ENCODE peak calls at places on chromosome 21, in eight cellular contexts. X, K, E, N, V, L, D and Z are unnamed samples.

GRCh38 chr21:45906859-45907258 is 74.7 kb upstream of the COL6A1 start:
- DNase-seq in K (no peak), X (no peak), L (no peak), V (no peak), D (no peak), N (no peak), E (no peak), Z (no peak)

GRCh38 chr21:29187939-29188338 is 57.5 kb downstream of the MAP3K7CL start:
- DNase-seq in N (no peak), X (no peak), D (peak; percentile 88), E (no peak), V (no peak), L (no peak), K (peak; percentile 74), Z (peak; percentile 66)

GRCh38 chr21:43766734-43767497 is 9.2 kb downstream of the CSTB start:
- DNase-seq in K (no peak), D (no peak), X (no peak), N (no peak), L (peak; percentile 48), V (no peak), E (no peak), Z (no peak)

GRCh38 chr21:31557956-31558838 is 101.3 kb upstream of the SOD1 start:
- DNase-seq in E (no peak), N (no peak), D (no peak), L (peak; percentile 41), V (peak; percentile 30), K (no peak), X (no peak), Z (peak; percentile 9)

GRCh38 chr21:31204801-31205200 is 139.3 kb downstream of the TIAM1 start:
- DNase-seq in X (no peak), K (no peak), E (no peak), L (no peak), N (no peak), V (peak; percentile 18), D (no peak), Z (no peak)

GRCh38 chr21:36699546-36700294 is 805 bp downstream of the SIM2 start:
- DNase-seq in X (no peak), N (no peak), L (no peak), E (no peak), V (no peak), K (no peak), D (no peak), Z (no peak)

GRCh38 chr21:44299458-44300261 is at the start of gene PFKL:
- DNase-seq in L (peak; percentile 83), X (peak; percentile 79), K (no peak), V (peak; percentile 76), E (no peak), D (peak; percentile 49), N (peak; percentile 71), Z (peak; percentile 49)

GRCh38 chr21:23977971-23978370 is 1629.3 kb downstream of the MRPL39 start:
- DNase-seq in V (no peak), K (no peak), L (no peak), X (no peak), D (no peak), E (no peak), N (no peak), Z (no peak)

GRCh38 chr21:38241029-38241740 is 15.6 kb upstream of the KCNJ15 start:
- DNase-seq in X (peak; percentile 42), L (no peak), V (no peak), K (no peak), N (no peak), D (no peak), E (no peak), Z (peak; percentile 71)

GRCh38 chr21:29196021-29196663 is 65.7 kb downstream of the MAP3K7CL start:
- DNase-seq in L (peak; percentile 68), D (peak; percentile 89), N (peak; percentile 76), E (peak; percentile 87), V (no peak), X (no peak), K (peak; percentile 80), Z (no peak)

GRCh38 chr21:14591277-14591876 is 45.3 kb upstream of the SAMSN1 start:
- DNase-seq in K (no peak), V (no peak), E (no peak), L (no peak), N (no peak), X (no peak), D (no peak), Z (no peak)
- H3K4me3 ChIP-seq in K (no peak overlapping the region), V (no peak overlapping the region), E (no peak overlapping the region), L (no peak overlapping the region), N (no peak overlapping the region), X (no peak overlapping the region), D (no peak overlapping the region), Z (no peak overlapping the region)

DNA sequence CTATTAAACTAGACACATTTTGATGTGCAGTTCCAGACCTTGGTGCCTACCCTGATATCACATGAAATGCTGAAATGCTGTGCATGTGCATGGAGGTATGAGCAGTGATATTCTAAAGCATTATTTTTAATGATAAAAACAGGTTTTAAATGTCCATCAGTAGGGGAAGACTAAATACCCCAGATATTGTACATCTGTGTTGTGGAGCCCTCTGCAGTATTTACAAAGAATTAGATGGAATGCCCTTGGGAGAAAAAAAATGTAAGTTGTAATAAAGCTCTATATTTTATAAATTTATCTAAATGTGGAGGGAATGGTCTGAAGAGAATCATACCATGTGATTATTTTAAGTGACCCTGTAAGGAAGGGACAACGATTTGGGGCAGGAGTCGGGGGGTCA is 39.1 kb upstream of the IGSF5 start:
- DNase-seq in X (no peak), V (no peak), K (no peak), N (no peak), D (no peak), E (no peak), L (no peak), Z (no peak)
- TF ChIP-seq CTCF in X (no peak), V (no peak), K (peak; percentile 35), N (no peak), D (no peak), E (no peak), L (no peak), Z (no peak)

DNA sequence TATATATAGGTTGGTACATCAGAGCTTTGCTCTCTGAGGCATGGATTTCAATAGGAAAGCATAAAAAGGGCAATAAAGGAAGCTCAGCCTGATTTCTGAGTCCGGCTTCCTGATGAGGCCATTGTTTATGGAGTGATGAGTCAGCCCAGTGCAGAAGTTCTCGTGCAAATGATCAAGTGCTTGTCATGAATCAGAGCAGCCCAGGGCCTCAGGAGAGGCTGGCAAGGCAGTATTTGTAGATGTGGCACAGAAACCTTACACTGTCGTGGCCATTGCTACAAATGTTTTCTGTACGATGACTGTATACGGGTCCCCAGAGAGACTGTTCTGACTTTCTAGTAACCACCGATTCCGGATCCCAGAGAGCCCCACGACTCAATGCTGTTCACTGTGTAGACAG is 26.7 kb downstream of the UMODL1 start:
- DNase-seq in X (no peak), K (peak; percentile 96), V (no peak), L (peak; percentile 76), D (peak; percentile 89), N (peak; percentile 84), E (peak; percentile 74), Z (peak; percentile 79)
- H3K4me3 ChIP-seq in X (no peak overlapping the region), K (no peak overlapping the region), V (no peak overlapping the region), L (no peak overlapping the region), D (no peak overlapping the region), N (no peak overlapping the region), E (peak overlapping the region; percentile 14), Z (no peak overlapping the region)

GRCh38 chr21:15586752-15587436 is 142.9 kb upstream of the USP25 start:
- DNase-seq in N (no peak), D (no peak), E (no peak), V (no peak), X (no peak), L (no peak), K (no peak), Z (no peak)

GRCh38 chr21:15592957-15593356 is 136.8 kb upstream of the USP25 start:
- DNase-seq in E (no peak), X (no peak), D (no peak), K (no peak), L (no peak), N (no peak), V (no peak), Z (no peak)

DNA sequence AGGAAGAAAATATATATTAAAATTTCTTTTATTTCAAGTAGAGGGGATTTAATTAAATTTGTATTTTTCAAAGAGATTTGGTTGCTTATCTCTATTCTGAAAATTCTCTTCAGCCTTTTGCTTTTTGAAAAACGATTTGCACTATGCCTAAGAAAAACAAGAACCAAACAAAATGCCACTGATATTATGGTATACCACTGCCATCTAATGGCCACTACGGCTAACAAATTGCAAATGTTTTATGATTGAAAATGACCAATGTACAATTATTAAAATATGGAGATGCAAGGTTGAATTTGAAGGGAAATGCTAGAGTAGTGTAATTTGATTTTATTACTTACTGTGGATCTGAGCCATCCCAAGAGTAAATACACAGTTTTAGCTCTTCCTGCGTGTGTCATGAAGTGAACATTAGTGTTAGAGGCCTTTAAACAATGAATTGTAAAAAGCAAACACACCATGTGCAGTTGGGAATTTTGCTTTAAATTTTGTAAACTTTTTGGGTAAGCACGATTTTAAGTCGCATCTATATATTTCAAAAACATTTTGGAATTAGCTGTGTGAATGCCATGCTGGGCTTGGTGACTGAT is 137.4 kb upstream of the USP25 start:
- DNase-seq in V (no peak), L (no peak), E (peak; percentile 15), D (no peak), K (peak; percentile 21), N (peak; percentile 15), X (no peak), Z (peak; percentile 21)
- TF ChIP-seq CTCF in V (peak; percentile 61), L (peak; percentile 20), E (peak; percentile 49), D (peak; percentile 39), K (peak; percentile 61), N (peak; percentile 65), X (peak; percentile 65), Z (peak; percentile 72)

GRCh38 chr21:15054089-15054488 is 10.7 kb downstream of the NRIP1 start:
- DNase-seq in E (no peak), K (no peak), D (no peak), X (peak; percentile 30), L (no peak), V (no peak), N (no peak), Z (no peak)

GRCh38 chr21:15054606-15055239 is 10.1 kb downstream of the NRIP1 start:
- DNase-seq in E (no peak), X (no peak), D (no peak), K (no peak), V (no peak), L (no peak), N (no peak), Z (peak; percentile 36)

GRCh38 chr21:15059397-15059796 is 5.4 kb downstream of the NRIP1 start:
- DNase-seq in D (no peak), V (no peak), X (no peak), L (no peak), K (no peak), E (no peak), N (no peak), Z (no peak)

GRCh38 chr21:15058718-15059316 is 6.0 kb downstream of the NRIP1 start:
- DNase-seq in V (no peak), L (no peak), X (no peak), N (peak; percentile 5), K (no peak), E (no peak), D (no peak), Z (no peak)

DNA sequence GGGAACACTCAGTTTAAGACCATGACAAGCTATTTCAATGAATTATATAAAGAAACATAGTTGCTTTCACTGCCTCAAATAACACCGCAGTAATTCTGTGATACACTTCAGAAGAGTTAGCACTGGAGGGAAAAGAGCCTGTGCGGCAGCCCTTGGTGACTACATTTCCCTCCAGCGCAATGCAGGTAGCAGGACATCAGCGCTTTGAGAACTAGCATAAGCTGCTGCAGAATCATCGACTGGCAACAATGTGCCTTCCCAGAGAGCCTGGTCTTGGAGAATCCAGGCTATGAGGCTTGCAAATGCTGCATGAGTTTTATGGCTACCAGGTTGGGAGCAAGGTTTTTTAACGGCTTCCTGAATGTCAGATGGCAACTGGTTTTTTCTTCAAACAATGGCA is 7.5 kb downstream of the NRIP1 start:
- DNase-seq in N (no peak), E (no peak), V (peak; percentile 12), K (no peak), L (peak; percentile 62), X (no peak), D (no peak), Z (no peak)
- H3K4me3 ChIP-seq in N (peak overlapping the region; percentile 30), E (peak overlapping the region; percentile 36), V (no peak overlapping the region), K (no peak overlapping the region), L (no peak overlapping the region), X (no peak overlapping the region), D (peak overlapping the region; percentile 6), Z (no peak overlapping the region)